ENCODE peak calls at places on chromosome 12, in five cellular contexts. D is heart left ventricle, J is mucosa of descending colon, R is endodermal cell, K is Caco-2. N is an unnamed sample.

GRCh38 chr12:91785655-91786489 is 359.8 kb downstream of the BTG1 start:
- DNase-seq in J (no peak), K (no peak), D (no peak), R (no peak), N (no peak)

GRCh38 chr12:24853588-24853987 is 95.3 kb downstream of the BCAT1 start:
- DNase-seq in J (no peak), K (no peak), R (no peak), D (no peak), N (no peak)

GRCh38 chr12:77686760-77687159 is 143.9 kb upstream of the NAV3 start:
- DNase-seq in D (no peak), R (no peak), J (no peak), K (no peak), N (no peak)

GRCh38 chr12:84874125-84874824 is 38.3 kb downstream of the SLC6A15 start:
- DNase-seq in R (no peak), D (no peak), K (no peak), J (no peak), N (no peak)

GRCh38 chr12:14554281-14555008 is 13.2 kb downstream of the PLBD1 start:
- DNase-seq in D (peak), J (peak), R (no peak), K (no peak), N (no peak)

GRCh38 chr12:100371146-100371545 is 14.3 kb downstream of the SLC17A8 start:
- DNase-seq in D (no peak), R (no peak), K (no peak), J (no peak), N (no peak)

GRCh38 chr12:63319386-63319785 is 168.4 kb upstream of the AVPR1A start:
- DNase-seq in D (no peak), R (peak), J (no peak), K (no peak), N (no peak)

GRCh38 chr12:32217354-32218310 is 111.0 kb downstream of the BICD1 start:
- DNase-seq in D (no peak), J (no peak), R (no peak), K (no peak), N (no peak)

GRCh38 chr12:29534935-29535334 is 37.4 kb upstream of the OVCH1 start:
- DNase-seq in D (no peak), J (no peak), K (no peak), R (peak), N (no peak)

GRCh38 chr12:105256921-105257320 is 20.9 kb upstream of the APPL2 start:
- DNase-seq in R (no peak), K (no peak), J (no peak), D (no peak), N (no peak)

GRCh38 chr12:47988073-47989022 is 15.9 kb downstream of the COL2A1 start:
- DNase-seq in J (peak), K (peak), R (peak), D (no peak), N (no peak)

GRCh38 chr12:27555928-27556778 is 32.1 kb downstream of the PPFIBP1 start:
- DNase-seq in J (no peak), R (no peak), K (no peak), D (no peak), N (no peak)

GRCh38 chr12:27554421-27555186 is 30.6 kb downstream of the PPFIBP1 start:
- DNase-seq in D (peak), J (no peak), R (no peak), K (no peak), N (no peak)

GRCh38 chr12:27552886-27553560 is 29.0 kb downstream of the PPFIBP1 start:
- DNase-seq in J (no peak), K (no peak), D (no peak), R (no peak), N (no peak)

GRCh38 chr12:27554003-27554402 is 30.0 kb downstream of the PPFIBP1 start:
- DNase-seq in K (no peak), R (no peak), D (no peak), J (no peak), N (no peak)

GRCh38 chr12:27555316-27555715 is 31.3 kb downstream of the PPFIBP1 start:
- DNase-seq in R (no peak), D (no peak), J (no peak), K (no peak), N (no peak)
- H3K4me3 ChIP-seq in R (no peak), D (peak), J (no peak), K (no peak), N (peak)

GRCh38 chr12:26297386-26298070 is 102.2 kb downstream of the SSPN start:
- DNase-seq in D (no peak), R (no peak), J (no peak), K (no peak), N (no peak)

GRCh38 chr12:26304273-26304672 is 108.9 kb downstream of the SSPN start:
- DNase-seq in K (no peak), J (no peak), D (no peak), R (no peak), N (no peak)

GRCh38 chr12:26303418-26303817 is 108.0 kb downstream of the SSPN start:
- DNase-seq in D (no peak), K (no peak), J (no peak), R (no peak), N (no peak)

GRCh38 chr12:26295001-26295400 is 99.6 kb downstream of the SSPN start:
- DNase-seq in J (no peak), K (no peak), D (no peak), R (no peak), N (no peak)

GRCh38 chr12:26298785-26299621 is 103.6 kb downstream of the SSPN start:
- DNase-seq in D (no peak), K (no peak), J (no peak), R (no peak), N (no peak)
- TF ChIP-seq CTCF in D (peak), K (peak), J (no peak), R (peak), N (no peak)

GRCh38 chr12:124296295-124296915 is 1.5 kb downstream of the RFLNA start:
- DNase-seq in D (no peak), J (peak), R (no peak), K (no peak), N (no peak)
- H3K4me3 ChIP-seq in D (no peak), J (no peak), R (peak), K (peak), N (peak)

GRCh38 chr12:89521348-89522238 is 3.0 kb downstream of the GALNT4 start:
- DNase-seq in R (no peak), J (no peak), D (no peak), K (no peak), N (no peak)

GRCh38 chr12:89525824-89526770 is at the start of gene POC1B:
- DNase-seq in D (peak), J (peak), R (peak), K (peak), N (peak)

GRCh38 chr12:89524201-89525001 is at the start of gene GALNT4:
- DNase-seq in J (peak), R (peak), K (peak), D (peak), N (peak)

GRCh38 chr12:89528434-89528833 is 2.6 kb upstream of the POC1B start:
- DNase-seq in D (no peak), K (no peak), R (no peak), J (no peak), N (no peak)

DNA sequence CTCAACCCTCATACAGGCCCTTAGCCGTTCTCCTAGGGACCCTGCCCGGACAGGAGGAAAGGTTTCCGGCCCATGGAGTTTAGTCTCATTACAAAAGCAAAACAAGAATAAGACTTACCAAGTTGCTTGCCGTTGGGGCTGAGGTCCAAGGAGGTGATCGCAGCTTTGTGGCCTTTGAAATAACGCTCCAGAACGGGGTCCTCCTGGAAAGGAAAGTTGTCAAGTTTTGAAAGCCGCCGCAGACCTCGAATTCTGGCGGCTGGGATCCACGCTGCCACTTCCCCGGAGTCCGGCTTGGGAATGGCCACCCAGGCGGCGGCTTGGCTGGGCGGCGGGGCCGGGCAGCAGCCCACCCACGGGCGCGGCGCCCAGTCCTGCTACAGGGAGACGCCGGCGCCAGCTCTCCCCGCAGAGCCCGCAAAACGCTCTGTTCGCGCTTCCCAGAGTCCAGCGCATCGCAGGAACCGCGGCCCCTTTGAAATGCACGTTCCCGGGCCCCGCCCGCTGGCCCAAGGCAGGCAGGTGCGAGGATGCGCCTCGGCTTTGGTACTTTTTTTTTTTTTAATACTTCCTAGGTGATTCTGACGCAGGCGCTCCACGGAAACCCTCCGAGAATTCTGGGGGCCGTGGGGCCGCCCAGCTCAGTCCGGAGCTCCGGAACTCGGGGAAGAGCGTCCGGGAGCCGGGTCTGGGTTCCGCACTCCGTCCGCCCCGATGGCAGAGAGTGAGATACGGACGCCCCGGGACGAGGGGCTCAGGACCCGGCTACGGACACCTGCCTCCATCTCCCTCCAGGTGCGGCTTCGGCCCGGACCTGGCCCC is 617 bp upstream of the GALNT4 start:
- DNase-seq in K (peak), R (peak), J (peak), D (peak), N (no peak)
- TF ChIP-seq CTCF in K (peak), R (peak), J (no peak), D (no peak), N (no peak)

DNA sequence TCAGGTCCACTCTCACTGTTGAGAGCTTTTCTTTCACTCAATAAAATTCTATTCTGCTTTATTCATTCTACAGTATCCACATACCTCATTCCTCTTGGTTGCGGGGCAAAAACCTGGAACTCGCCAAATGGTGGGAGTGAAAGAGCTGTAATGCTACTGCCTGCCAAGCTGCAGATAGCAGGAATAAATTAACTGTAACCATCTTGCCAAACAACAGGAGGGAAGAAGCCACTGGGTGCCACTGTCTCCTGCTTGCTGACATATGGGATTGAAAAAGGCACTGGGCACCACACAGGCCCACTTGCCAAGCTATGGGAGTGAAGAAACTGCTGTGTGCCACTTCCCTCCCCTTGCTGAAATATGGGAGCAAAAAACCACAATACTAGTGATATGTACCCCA is 111.9 kb upstream of the CNTN1 start:
- DNase-seq in D (no peak), J (no peak), K (no peak), R (no peak), N (no peak)
- H3K4me3 ChIP-seq in D (no peak), J (no peak), K (no peak), R (no peak), N (no peak)

DNA sequence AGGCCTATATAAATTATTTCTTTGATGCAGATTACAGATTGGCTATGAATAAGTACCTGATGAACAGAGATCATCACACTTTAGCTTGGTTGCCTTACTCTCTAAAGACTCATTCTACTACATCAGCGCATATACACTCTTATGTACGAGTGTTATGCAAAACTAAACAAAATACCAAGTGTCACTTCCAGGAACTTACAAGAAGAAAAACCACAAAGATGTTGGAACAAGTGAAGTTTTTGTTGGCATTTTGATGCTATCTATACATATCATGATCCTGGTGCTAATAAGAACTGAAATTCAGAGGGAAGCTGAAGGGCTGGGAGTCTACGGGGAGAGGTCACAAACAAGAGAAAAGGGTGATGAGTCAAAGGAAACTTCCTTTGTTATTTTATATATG is 47.9 kb upstream of the CERS5 start:
- DNase-seq in K (no peak), J (no peak), D (no peak), R (no peak), N (no peak)
- TF ChIP-seq CTCF in K (no peak), J (no peak), D (no peak), R (no peak), N (no peak)

GRCh38 chr12:116525418-116526001 is 33.7 kb upstream of the MAP1LC3B2 start:
- DNase-seq in D (peak), K (no peak), R (peak), J (peak), N (no peak)
- H3K4me3 ChIP-seq in D (no peak), K (no peak), R (no peak), J (no peak), N (no peak)